ENCODE peak calls at places on chromosomes 11 and 22, in nine cellular contexts. K is endodermal cell, A is aorta, V is ascending aorta, Q is astrocyte, O is fibroblast of lung, Z is A549, M is left ventricle myocardium inferior, C is adipocyte. B is an unnamed sample. For H3K9me3 and H3K4me1, the result is how much of the 10 kb centered on the place peaks cover.

GRCh38 chr11:73335204-73335923 is 27.3 kb downstream of the ARHGEF17 start:
- DNase-seq in A (peak), V (no peak), O (peak), Q (no peak), Z (peak), C (peak), M (peak), K (peak), B (peak)

GRCh38 chr11:61627831-61628753 is 47.2 kb upstream of the SYT7 start:
- DNase-seq in A (peak), C (peak), Z (peak), V (no peak), K (peak), O (peak), Q (peak), M (peak), B (peak)

GRCh38 chr22:38032681-38033521 is 24.3 kb upstream of the PICK1 start:
- DNase-seq in O (peak), A (no peak), Q (peak), M (no peak), Z (peak), C (peak), K (no peak), V (no peak), B (no peak)

GRCh38 chr11:61910473-61911123 is 6.8 kb downstream of the RAB3IL1 start:
- DNase-seq in Q (no peak), O (no peak), C (no peak), Z (no peak), A (peak), K (peak), M (peak), V (no peak), B (peak)

GRCh38 chr11:122758361-122758760 is 79.9 kb upstream of the CRTAM start:
- DNase-seq in A (no peak), Q (no peak), M (no peak), Z (no peak), K (no peak), O (peak), C (no peak), V (no peak), B (no peak)

GRCh38 chr11:125128450-125128849 is 17.0 kb upstream of the TMEM218 start:
- DNase-seq in M (no peak), Z (no peak), O (peak), A (no peak), C (peak), V (no peak), K (no peak), Q (peak), B (no peak)

GRCh38 chr11:67534070-67534679 is 10.9 kb upstream of the CABP2 start:
- DNase-seq in V (no peak), K (no peak), M (no peak), C (no peak), O (peak), A (no peak), Z (peak), Q (no peak), B (no peak)

GRCh38 chr11:130522284-130522961 is 74.0 kb downstream of the ADAMTS15 start:
- DNase-seq in V (peak), A (peak), M (peak), Z (peak), Q (peak), C (peak), O (peak), K (peak), B (peak)

GRCh38 chr11:43905788-43906187 is 25.2 kb downstream of the ALKBH3 start:
- DNase-seq in V (no peak), Q (peak), Z (no peak), O (peak), M (no peak), A (no peak), C (no peak), K (no peak), B (no peak)

GRCh38 chr11:108865411-108865810 is 200.5 kb downstream of the DDX10 start:
- DNase-seq in C (no peak), M (no peak), Z (no peak), O (no peak), V (no peak), Q (peak), A (no peak), K (no peak), B (no peak)

GRCh38 chr11:4118107-4118506 is 23.5 kb downstream of the RRM1 start:
- DNase-seq in M (no peak), Q (peak), K (no peak), C (peak), Z (no peak), O (peak), A (no peak), V (no peak), B (no peak)

GRCh38 chr22:46762238-46763050 is at the start of gene TBC1D22A:
- DNase-seq in O (peak), Q (peak), Z (peak), A (peak), K (peak), M (peak), C (peak), V (peak), B (peak)

GRCh38 chr11:66107600-66108151 is 37.6 kb downstream of the PACS1 start:
- DNase-seq in A (no peak), V (no peak), M (no peak), C (no peak), K (no peak), Q (no peak), O (no peak), Z (no peak), B (no peak)

GRCh38 chr11:116862951-116863350 is 25.5 kb upstream of the APOA1 start:
- DNase-seq in C (no peak), K (no peak), V (no peak), O (no peak), A (no peak), Q (peak), Z (no peak), M (no peak), B (no peak)

GRCh38 chr11:130782361-130783221 is 133.7 kb downstream of the SNX19 start:
- DNase-seq in V (no peak), Q (peak), A (no peak), O (peak), M (no peak), K (peak), Z (no peak), C (peak), B (no peak)

GRCh38 chr11:5380740-5381342 is 2.8 kb upstream of the OR51M1 start:
- DNase-seq in A (peak), M (peak), Q (peak), O (peak), V (no peak), Z (peak), K (peak), C (peak), B (no peak)

GRCh38 chr22:39446239-39446721 is 10.5 kb upstream of the MGAT3 start:
- DNase-seq in Z (no peak), V (no peak), K (peak), O (no peak), M (no peak), A (no peak), C (no peak), Q (no peak), B (peak)

GRCh38 chr22:30234786-30235470 is 11.6 kb downstream of the LIF start:
- DNase-seq in O (peak), Q (peak), A (no peak), Z (no peak), C (peak), V (no peak), K (peak), M (no peak), B (no peak)

GRCh38 chr11:21142007-21142406 is 472.6 kb downstream of the NELL1 start:
- DNase-seq in V (no peak), A (no peak), Z (peak), C (no peak), Q (no peak), K (peak), M (no peak), O (no peak), B (peak)

GRCh38 chr22:50701076-50701419 is 28.4 kb downstream of the SHANK3 start:
- DNase-seq in M (no peak), C (no peak), Z (no peak), A (no peak), Q (no peak), V (no peak), K (peak), O (no peak), B (no peak)

GRCh38 chr22:40499187-40499753 is 128.9 kb downstream of the SGSM3 start:
- DNase-seq in C (peak), K (no peak), A (no peak), Q (peak), M (no peak), V (no peak), Z (peak), O (peak), B (no peak)

GRCh38 chr22:22997988-22998387 is 72.3 kb upstream of the GNAZ start:
- DNase-seq in Z (no peak), V (no peak), K (no peak), Q (no peak), C (no peak), O (no peak), A (no peak), M (no peak), B (no peak)
- H3K9me3 ChIP-seq in Z (under half), V (under half), K (half or more), Q (under half), C (under half), O (under half), A (under half), M (under half), B (under half)

GRCh38 chr22:28817919-28818859 is 17.8 kb upstream of the XBP1 start:
- DNase-seq in Z (no peak), O (no peak), V (no peak), Q (no peak), A (no peak), C (no peak), K (no peak), M (no peak), B (peak)
- H3K4me1 ChIP-seq in Z (half or more), O (under half), V (under half), Q (under half), A (under half), C (under half), K (under half), M (under half), B (under half)

GRCh38 chr11:34222030-34222429 is 116.6 kb downstream of the NAT10 start:
- DNase-seq in K (no peak), Z (no peak), Q (no peak), C (no peak), A (no peak), V (no peak), O (no peak), M (no peak), B (no peak)

GRCh38 chr11:34223907-34224306 is 118.5 kb downstream of the NAT10 start:
- DNase-seq in C (no peak), M (no peak), O (no peak), V (no peak), A (no peak), K (no peak), Q (no peak), Z (no peak), B (no peak)

GRCh38 chr11:34226210-34226609 is 120.8 kb downstream of the NAT10 start:
- DNase-seq in K (no peak), V (no peak), Z (no peak), Q (no peak), M (no peak), C (no peak), A (no peak), O (no peak), B (no peak)

GRCh38 chr11:34223021-34223813 is 117.8 kb downstream of the NAT10 start:
- DNase-seq in M (peak), Z (no peak), K (no peak), V (peak), Q (peak), A (peak), O (peak), C (peak), B (peak)

DNA sequence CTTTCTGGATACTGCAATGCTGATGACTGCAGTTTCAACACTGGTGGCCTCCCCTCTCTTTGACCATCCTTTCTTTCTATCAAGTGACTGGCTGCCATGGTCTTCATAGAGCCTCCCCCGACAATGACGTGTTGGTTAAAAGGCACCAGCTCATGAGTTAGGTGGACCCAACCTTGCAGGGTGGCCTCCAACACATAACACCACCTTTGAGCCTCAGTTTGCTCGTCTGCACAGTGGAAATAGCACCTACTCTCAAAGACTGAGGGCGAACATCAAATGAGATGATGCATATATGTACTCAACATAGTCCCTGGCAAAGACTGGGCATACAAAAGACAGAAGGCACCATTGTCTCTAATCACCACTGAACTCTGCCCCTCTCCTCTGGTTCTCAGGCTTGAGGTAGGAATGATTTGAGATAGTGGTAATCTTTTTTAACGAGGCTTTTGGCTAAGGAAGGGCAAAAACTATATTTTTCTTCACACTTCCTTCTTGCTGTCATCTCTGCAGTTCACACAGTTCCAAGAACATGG is 119.1 kb downstream of the NAT10 start:
- DNase-seq in A (no peak), M (no peak), O (no peak), Z (no peak), K (no peak), C (no peak), V (no peak), Q (no peak), B (no peak)
- H3K4me3 ChIP-seq in A (no peak), M (no peak), O (no peak), Z (no peak), K (no peak), C (no peak), V (no peak), Q (no peak), B (no peak)

GRCh38 chr11:114610550-114610949 is 15.0 kb upstream of the NXPE4 start:
- DNase-seq in Q (no peak), Z (no peak), K (peak), M (no peak), A (no peak), O (no peak), C (no peak), V (no peak), B (no peak)

GRCh38 chr11:114615448-114616361 is 20.1 kb upstream of the NXPE4 start:
- DNase-seq in K (no peak), V (no peak), Q (no peak), Z (no peak), A (no peak), O (no peak), C (no peak), M (no peak), B (peak)

GRCh38 chr11:114614127-114614720 is 18.6 kb upstream of the NXPE4 start:
- DNase-seq in Q (no peak), O (no peak), C (no peak), V (no peak), Z (no peak), M (no peak), K (no peak), A (no peak), B (no peak)

GRCh38 chr11:114610984-114611944 is 15.7 kb upstream of the NXPE4 start:
- DNase-seq in O (peak), Q (no peak), K (peak), C (peak), M (no peak), Z (peak), A (no peak), V (no peak), B (peak)

GRCh38 chr11:114612686-114613085 is 17.1 kb upstream of the NXPE4 start:
- DNase-seq in V (no peak), A (no peak), O (no peak), Z (no peak), Q (no peak), M (no peak), K (no peak), C (no peak), B (no peak)
- H3K9me3 ChIP-seq in V (under half), A (under half), O (under half), Z (under half), Q (under half), M (under half), K (half or more), C (under half), B (under half)

GRCh38 chr11:126163779-126164178 is 47.7 kb downstream of the RPUSD4 start:
- DNase-seq in V (no peak), C (no peak), K (no peak), Q (no peak), M (no peak), Z (no peak), O (no peak), A (no peak), B (no peak)
- H3K4me1 ChIP-seq in V (under half), C (under half), K (under half), Q (under half), M (under half), Z (under half), O (under half), A (under half), B (under half)

GRCh38 chr11:8777907-8778767 is 95.5 kb downstream of the RPL27A start:
- DNase-seq in A (peak), Q (peak), O (peak), M (peak), V (no peak), Z (no peak), K (peak), C (no peak), B (peak)
- H3K4me3 ChIP-seq in A (no peak), Q (no peak), O (no peak), M (peak), V (no peak), Z (no peak), K (no peak), C (no peak), B (no peak)

B was measured in mucosa of descending colon.